ENCODE peak calls at places on chromosome 16, in ten cellular contexts. P is lower leg skin, D is kidney epithelial cell, H is left ventricle myocardium inferior, O is body of pancreas, K is tibial nerve, Q is PC-3, J is heart right ventricle, I is stomach, G is cardiac fibroblast. L is an unnamed sample.

GRCh38 chr16:20767577-20767976 is 3.8 kb downstream of the ACSM3 start:
- DNase-seq in H (no peak), K (no peak), P (no peak), G (no peak), O (no peak), Q (no peak), J (no peak), I (no peak), D (no peak), L (no peak)

GRCh38 chr16:80899804-80900592 is 95.6 kb upstream of the CDYL2 start:
- DNase-seq in O (peak), Q (peak), H (peak), I (peak), D (no peak), P (peak), G (peak), K (peak), J (peak), L (peak)

GRCh38 chr16:28534542-28535373 is 4.0 kb downstream of the NUPR1 start:
- DNase-seq in I (peak), H (peak), Q (no peak), G (peak), D (no peak), O (peak), P (peak), J (no peak), K (peak), L (peak)

GRCh38 chr16:15777533-15778203 is 79.2 kb downstream of the MYH11 start:
- DNase-seq in K (no peak), H (no peak), I (no peak), G (peak), P (no peak), Q (peak), J (no peak), O (peak), D (no peak), L (peak)

GRCh38 chr16:47712276-47713224 is 251.4 kb downstream of the PHKB start:
- DNase-seq in I (no peak), K (no peak), G (no peak), D (no peak), P (no peak), J (no peak), O (no peak), H (no peak), Q (peak), L (no peak)

GRCh38 chr16:57601801-57602478 is 26.5 kb upstream of the ADGRG1 start:
- DNase-seq in Q (no peak), P (peak), O (peak), K (no peak), I (no peak), H (no peak), G (no peak), J (no peak), D (no peak), L (no peak)

GRCh38 chr16:4216631-4217030 is 25.2 kb downstream of the SRL start:
- DNase-seq in O (no peak), Q (no peak), G (no peak), P (no peak), J (no peak), H (no peak), I (no peak), K (no peak), D (no peak), L (no peak)

GRCh38 chr16:9647981-9648701 is 534.1 kb downstream of the GRIN2A start:
- DNase-seq in Q (peak), J (peak), P (no peak), I (no peak), O (peak), D (no peak), K (peak), H (no peak), G (peak), L (peak)

GRCh38 chr16:59633996-59634579 is 900.0 kb upstream of the GOT2 start:
- DNase-seq in P (no peak), G (peak), D (no peak), K (no peak), O (no peak), I (no peak), J (no peak), Q (peak), H (no peak), L (peak)

GRCh38 chr16:35559911-35560636 is 2100.7 kb downstream of the TP53TG3F start:
- DNase-seq in P (no peak), O (no peak), H (no peak), K (no peak), J (no peak), I (no peak), Q (peak), G (no peak), D (no peak), L (no peak)

GRCh38 chr16:3087243-3087791 is 11.8 kb downstream of the ZSCAN10 start:
- DNase-seq in J (peak), H (peak), Q (no peak), P (no peak), G (no peak), O (no peak), I (no peak), D (no peak), K (no peak), L (no peak)

GRCh38 chr16:19431636-19432340 is 14.1 kb downstream of the TMC5 start:
- DNase-seq in H (no peak), K (no peak), P (no peak), O (no peak), I (peak), G (no peak), J (no peak), D (no peak), Q (no peak), L (no peak)

GRCh38 chr16:30756781-30757100 is 5.1 kb downstream of the CFAP119 start:
- DNase-seq in H (no peak), D (no peak), P (no peak), G (no peak), K (no peak), J (no peak), Q (no peak), O (no peak), I (no peak), L (no peak)

GRCh38 chr16:85077039-85077438 is 35.2 kb downstream of the CIBAR2 start:
- DNase-seq in I (no peak), H (no peak), Q (no peak), G (no peak), P (no peak), D (no peak), O (no peak), J (no peak), K (no peak), L (no peak)

GRCh38 chr16:2791174-2791573 is 3.8 kb upstream of the PRSS33 start:
- DNase-seq in J (no peak), H (no peak), G (no peak), Q (no peak), K (no peak), P (no peak), O (no peak), D (no peak), I (no peak), L (no peak)

GRCh38 chr16:52439171-52439701 is 107.7 kb downstream of the TOX3 start:
- DNase-seq in K (no peak), G (no peak), D (no peak), O (no peak), Q (no peak), J (no peak), H (no peak), I (no peak), P (no peak), L (no peak)

GRCh38 chr16:87586201-87586782 is 16.0 kb upstream of the JPH3 start:
- DNase-seq in P (no peak), Q (peak), J (no peak), K (no peak), I (no peak), H (no peak), O (no peak), D (no peak), G (peak), L (no peak)

GRCh38 chr16:56999409-57000270 is 10.3 kb downstream of the NLRC5 start:
- DNase-seq in J (no peak), O (no peak), I (peak), G (no peak), Q (no peak), P (peak), D (no peak), H (no peak), K (no peak), L (no peak)

GRCh38 chr16:89842471-89843408 is 14.5 kb downstream of the SPIRE2 start:
- DNase-seq in J (peak), H (no peak), D (peak), K (no peak), O (no peak), G (peak), P (no peak), I (no peak), Q (peak), L (peak)

GRCh38 chr16:46688101-46688656 is 799 bp downstream of the VPS35 start:
- DNase-seq in J (peak), G (peak), O (peak), I (peak), P (no peak), K (peak), H (peak), D (no peak), Q (peak), L (no peak)

GRCh38 chr16:15843635-15844279 is 13.1 kb downstream of the MYH11 start:
- DNase-seq in K (no peak), J (no peak), Q (no peak), I (no peak), P (no peak), G (no peak), O (no peak), D (no peak), H (no peak), L (peak)

GRCh38 chr16:83215417-83216001 is 588.7 kb downstream of the CDH13 start:
- DNase-seq in P (no peak), J (no peak), O (no peak), D (no peak), H (no peak), K (no peak), G (peak), Q (peak), I (peak), L (no peak)

GRCh38 chr16:83110221-83110768 is 483.5 kb downstream of the CDH13 start:
- DNase-seq in O (no peak), G (no peak), P (no peak), D (no peak), K (no peak), I (no peak), H (no peak), Q (no peak), J (no peak), L (peak)

GRCh38 chr16:1094124-1094479 is 1.9 kb downstream of the C1QTNF8 start:
- DNase-seq in D (no peak), I (no peak), Q (no peak), H (no peak), G (no peak), O (no peak), K (no peak), P (no peak), J (no peak), L (no peak)

GRCh38 chr16:19090916-19091315 is 22.8 kb upstream of the ITPRIPL2 start:
- DNase-seq in J (no peak), I (no peak), P (peak), Q (no peak), D (no peak), O (no peak), H (no peak), G (no peak), K (no peak), L (no peak)

GRCh38 chr16:1884155-1884760 is 12.3 kb upstream of the MEIOB start:
- DNase-seq in H (no peak), G (peak), D (no peak), K (no peak), I (no peak), Q (peak), P (no peak), O (peak), J (no peak), L (peak)

GRCh38 chr16:84462296-84463210 is 41.9 kb downstream of the MEAK7 start:
- DNase-seq in K (no peak), P (peak), J (no peak), D (no peak), I (no peak), O (no peak), Q (peak), G (no peak), H (no peak), L (no peak)

GRCh38 chr16:71738820-71739219 is 14.3 kb upstream of the PHLPP2 start:
- DNase-seq in I (no peak), D (no peak), P (no peak), K (no peak), G (no peak), O (no peak), H (no peak), Q (no peak), J (no peak), L (no peak)

GRCh38 chr16:85969159-85969558 is 70.2 kb downstream of the IRF8 start:
- DNase-seq in D (no peak), I (no peak), K (no peak), H (no peak), P (no peak), J (no peak), O (no peak), G (peak), Q (no peak), L (peak)

GRCh38 chr16:27269300-27270150 is 953 bp upstream of the NSMCE1 start:
- DNase-seq in Q (no peak), J (no peak), D (no peak), G (no peak), O (no peak), H (no peak), K (no peak), P (no peak), I (no peak), L (no peak)

GRCh38 chr16:27426423-27427408 is 24.7 kb downstream of the IL21R start:
- DNase-seq in K (peak), P (peak), O (peak), J (peak), G (peak), H (no peak), I (peak), D (peak), Q (peak), L (peak)

GRCh38 chr16:35598696-35599332 is 2139.4 kb downstream of the TP53TG3F start:
- DNase-seq in Q (no peak), D (no peak), J (no peak), K (no peak), G (no peak), I (no peak), O (no peak), H (no peak), P (no peak), L (no peak)

GRCh38 chr16:57985204-57986121 is 14.5 kb upstream of the CNGB1 start:
- DNase-seq in H (no peak), D (no peak), P (no peak), J (no peak), I (no peak), G (no peak), K (no peak), O (no peak), Q (no peak), L (no peak)

GRCh38 chr16:50265716-50266336 is 525 bp upstream of the ADCY7 start:
- DNase-seq in O (no peak), J (no peak), Q (no peak), H (no peak), G (no peak), P (peak), K (no peak), I (no peak), D (no peak), L (no peak)
- H3K4me3 ChIP-seq in O (no peak), J (no peak), Q (no peak), H (peak), G (no peak), P (no peak), K (peak), I (peak), D (no peak), L (peak)

DNA sequence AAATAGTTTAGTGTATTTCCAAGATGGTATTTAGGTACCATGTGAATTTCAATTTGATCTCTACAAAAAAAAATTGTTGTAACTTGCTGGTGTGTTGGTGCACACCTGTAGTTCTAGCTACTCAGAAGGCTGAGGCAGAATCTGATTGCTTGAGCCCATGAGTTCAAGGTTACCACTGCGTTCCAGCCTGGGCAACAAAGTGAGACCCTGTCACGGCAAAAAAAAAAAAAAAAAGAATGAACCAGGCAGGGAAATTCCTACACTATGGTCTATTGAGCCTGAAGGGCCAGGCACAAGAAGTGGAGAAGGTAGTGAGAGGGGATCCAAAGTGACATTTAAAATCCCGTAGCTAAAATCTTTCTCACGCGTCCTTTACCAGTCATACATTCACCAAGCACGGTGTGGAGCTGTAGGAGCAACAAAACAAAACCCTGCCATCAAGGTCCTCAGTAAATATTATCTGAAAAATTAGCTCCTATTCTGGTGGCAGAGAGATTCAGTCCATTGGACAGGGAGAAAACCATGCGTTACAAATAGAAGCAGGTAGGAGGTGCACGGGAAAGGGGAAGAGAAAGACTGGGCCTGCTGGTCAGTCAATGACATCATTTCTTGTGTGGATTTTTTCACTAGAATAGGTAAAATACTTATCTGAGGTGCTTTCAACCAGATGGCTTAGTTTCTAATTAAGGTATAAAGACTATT is 27.3 kb downstream of the TXNDC11 start:
- DNase-seq in P (no peak), I (no peak), H (no peak), K (no peak), J (no peak), D (no peak), G (no peak), O (peak), Q (no peak), L (no peak)
- TF ChIP-seq CTCF in P (no peak), I (no peak), H (no peak), K (no peak), J (no peak), D (no peak), G (no peak), O (peak), Q (no peak), L (no peak)

GRCh38 chr16:75175074-75175473 is 26.8 kb downstream of the ZFP1 start:
- DNase-seq in G (no peak), J (no peak), K (no peak), H (no peak), P (no peak), O (no peak), D (no peak), I (no peak), Q (no peak), L (no peak)

GRCh38 chr16:75172578-75172977 is 24.3 kb downstream of the ZFP1 start:
- DNase-seq in Q (no peak), D (no peak), J (no peak), O (no peak), P (no peak), K (no peak), I (no peak), G (no peak), H (no peak), L (no peak)

DNA sequence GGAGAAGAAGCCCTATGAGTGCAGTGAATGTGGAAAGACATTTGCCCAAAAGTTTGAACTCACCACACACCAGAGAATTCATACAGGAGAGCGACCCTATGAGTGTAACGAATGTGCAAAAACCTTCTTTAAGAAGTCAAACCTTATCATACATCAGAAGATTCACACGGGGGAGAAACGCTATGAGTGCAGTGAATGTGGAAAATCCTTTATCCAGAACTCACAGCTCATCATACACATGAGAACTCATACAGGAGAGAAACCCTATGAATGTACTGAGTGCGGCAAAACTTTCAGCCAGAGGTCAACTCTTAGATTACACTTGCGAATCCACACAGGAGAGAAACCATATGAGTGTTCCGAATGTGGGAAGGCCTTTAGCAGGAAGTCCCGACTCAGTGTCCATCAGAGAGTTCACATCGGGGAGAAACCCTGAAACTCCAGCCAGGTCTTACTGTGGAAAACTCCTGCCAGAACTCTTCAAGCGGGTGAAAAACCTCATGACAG is 21.6 kb downstream of the ZFP1 start:
- DNase-seq in Q (no peak), P (no peak), H (no peak), O (no peak), J (no peak), D (no peak), G (no peak), I (no peak), K (no peak), L (no peak)
- H3K4me3 ChIP-seq in Q (no peak), P (no peak), H (no peak), O (no peak), J (no peak), D (no peak), G (no peak), I (no peak), K (no peak), L (no peak)

GRCh38 chr16:73057369-73058210 is 9.7 kb upstream of the ZFHX3 start:
- DNase-seq in O (no peak), P (no peak), K (no peak), Q (no peak), H (peak), D (no peak), G (peak), I (no peak), J (no peak), L (no peak)
- TF ChIP-seq CTCF in O (peak), P (no peak), K (no peak), Q (peak), H (peak), D (peak), G (no peak), I (no peak), J (peak), L (peak)

DNA sequence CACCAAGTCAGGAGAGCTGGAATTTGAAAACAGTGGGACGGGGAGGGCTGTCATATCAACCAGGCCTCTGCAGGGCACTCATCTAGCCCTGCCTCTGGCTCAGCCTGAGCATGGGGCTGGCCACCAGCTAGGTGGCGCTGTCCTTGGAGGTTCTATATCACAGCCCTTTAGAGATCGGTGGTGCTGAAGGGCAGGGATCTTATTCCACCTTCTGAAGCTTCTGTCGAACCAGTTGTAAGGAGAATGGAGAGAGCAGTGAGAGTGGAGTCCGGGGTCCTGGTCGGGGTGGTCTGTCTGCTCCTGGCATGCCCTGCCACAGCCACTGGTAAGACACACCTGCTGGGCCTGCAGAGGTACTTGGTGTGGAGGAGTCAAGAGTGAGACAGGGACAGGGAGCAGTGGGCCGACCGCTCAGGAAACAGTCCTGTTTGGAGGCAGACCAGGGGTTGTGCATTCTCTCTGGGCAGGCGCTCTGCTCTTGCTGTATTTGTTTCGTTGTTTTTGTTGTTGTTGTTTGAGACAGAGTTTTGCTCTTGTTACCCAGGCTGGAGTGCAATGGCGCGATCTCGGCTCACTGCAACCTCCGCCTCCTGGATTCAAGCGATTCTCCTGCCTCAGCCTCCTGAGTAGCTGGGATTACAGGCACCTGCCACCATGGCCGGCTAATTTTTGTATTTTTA is at the start of gene CES3:
- DNase-seq in J (no peak), K (peak), Q (peak), I (peak), P (no peak), D (no peak), O (peak), H (peak), G (peak), L (peak)
- H3K4me3 ChIP-seq in J (no peak), K (no peak), Q (no peak), I (no peak), P (no peak), D (no peak), O (no peak), H (no peak), G (no peak), L (no peak)

L was measured in AG10803.